ENCODE peak calls at places on chromosomes 11 and 22, in six cellular contexts. One of them, this sample, is unnamed.

GRCh38 chr22:43698403-43698802 is 113.7 kb downstream of the EFCAB6 start:
- DNase-seq in stimulated activated CD4-positive, alpha-beta T cell treated with anti-CD3 and anti-CD28 coated beads, Interleukin-15, amount 100 ng/mL, for 1 hour: no peak
- DNase-seq in NCI-H1417 treated with DMSO at 0.1 percent for 48 hours: no peak
- DNase-seq in nucleus accumbens: no peak
- DNase-seq in breast epithelium: no peak
- DNase-seq in spleen: no peak
- DNase-seq in this sample: no peak

GRCh38 chr11:93583490-93583889 is 40.3 kb upstream of the SMCO4 start:
- DNase-seq in nucleus accumbens: no peak
- DNase-seq in breast epithelium: no peak
- DNase-seq in NCI-H1417 treated with DMSO at 0.1 percent for 48 hours: no peak
- DNase-seq in stimulated activated CD4-positive, alpha-beta T cell treated with anti-CD3 and anti-CD28 coated beads, Interleukin-15, amount 100 ng/mL, for 1 hour: no peak
- DNase-seq in spleen: no peak
- DNase-seq in this sample: no peak

GRCh38 chr11:132249256-132249655 is 878.8 kb downstream of the NTM start:
- DNase-seq in nucleus accumbens: no peak
- DNase-seq in NCI-H1417 treated with DMSO at 0.1 percent for 48 hours: no peak
- DNase-seq in breast epithelium: no peak
- DNase-seq in spleen: no peak
- DNase-seq in stimulated activated CD4-positive, alpha-beta T cell treated with anti-CD3 and anti-CD28 coated beads, Interleukin-15, amount 100 ng/mL, for 1 hour: no peak
- DNase-seq in this sample: no peak

GRCh38 chr11:106468531-106468930 is 391.1 kb downstream of the AASDHPPT start:
- DNase-seq in NCI-H1417 treated with DMSO at 0.1 percent for 48 hours: no peak
- DNase-seq in spleen: no peak
- DNase-seq in stimulated activated CD4-positive, alpha-beta T cell treated with anti-CD3 and anti-CD28 coated beads, Interleukin-15, amount 100 ng/mL, for 1 hour: no peak
- DNase-seq in nucleus accumbens: no peak
- DNase-seq in breast epithelium: no peak
- DNase-seq in this sample: no peak

GRCh38 chr11:116420770-116421528 is 351.8 kb downstream of the BUD13 start:
- DNase-seq in NCI-H1417 treated with DMSO at 0.1 percent for 48 hours: no peak
- DNase-seq in breast epithelium: no peak
- DNase-seq in stimulated activated CD4-positive, alpha-beta T cell treated with anti-CD3 and anti-CD28 coated beads, Interleukin-15, amount 100 ng/mL, for 1 hour: no peak
- DNase-seq in spleen: no peak
- DNase-seq in nucleus accumbens: no peak
- DNase-seq in this sample: no peak

GRCh38 chr22:31127181-31127772 is 4.5 kb downstream of the INPP5J start:
- DNase-seq in stimulated activated CD4-positive, alpha-beta T cell treated with anti-CD3 and anti-CD28 coated beads, Interleukin-15, amount 100 ng/mL, for 1 hour: no peak
- DNase-seq in nucleus accumbens: no peak
- DNase-seq in NCI-H1417 treated with DMSO at 0.1 percent for 48 hours: no peak
- DNase-seq in breast epithelium: no peak
- DNase-seq in spleen: peak
- DNase-seq in this sample: no peak

GRCh38 chr11:65493367-65494176 is 5.3 kb upstream of the MALAT1 start:
- DNase-seq in stimulated activated CD4-positive, alpha-beta T cell treated with anti-CD3 and anti-CD28 coated beads, Interleukin-15, amount 100 ng/mL, for 1 hour: no peak
- DNase-seq in nucleus accumbens: no peak
- DNase-seq in spleen: no peak
- DNase-seq in breast epithelium: no peak
- DNase-seq in NCI-H1417 treated with DMSO at 0.1 percent for 48 hours: no peak
- DNase-seq in this sample: no peak

GRCh38 chr11:5043385-5043784 is 2.9 kb upstream of the OR52J3 start:
- DNase-seq in stimulated activated CD4-positive, alpha-beta T cell treated with anti-CD3 and anti-CD28 coated beads, Interleukin-15, amount 100 ng/mL, for 1 hour: no peak
- DNase-seq in spleen: no peak
- DNase-seq in NCI-H1417 treated with DMSO at 0.1 percent for 48 hours: no peak
- DNase-seq in nucleus accumbens: no peak
- DNase-seq in breast epithelium: no peak
- DNase-seq in this sample: no peak

GRCh38 chr22:27850000-27850465 is 48.5 kb upstream of the MN1 start:
- DNase-seq in stimulated activated CD4-positive, alpha-beta T cell treated with anti-CD3 and anti-CD28 coated beads, Interleukin-15, amount 100 ng/mL, for 1 hour: no peak
- DNase-seq in nucleus accumbens: no peak
- DNase-seq in NCI-H1417 treated with DMSO at 0.1 percent for 48 hours: no peak
- DNase-seq in spleen: no peak
- DNase-seq in breast epithelium: no peak
- DNase-seq in this sample: no peak

GRCh38 chr22:35777335-35777975 is 59.8 kb downstream of the APOL5 start:
- DNase-seq in stimulated activated CD4-positive, alpha-beta T cell treated with anti-CD3 and anti-CD28 coated beads, Interleukin-15, amount 100 ng/mL, for 1 hour: no peak
- DNase-seq in breast epithelium: no peak
- DNase-seq in spleen: no peak
- DNase-seq in nucleus accumbens: no peak
- DNase-seq in NCI-H1417 treated with DMSO at 0.1 percent for 48 hours: no peak
- DNase-seq in this sample: no peak

GRCh38 chr22:19395276-19395675 is 36.3 kb downstream of the HIRA start:
- DNase-seq in spleen: no peak
- DNase-seq in NCI-H1417 treated with DMSO at 0.1 percent for 48 hours: no peak
- DNase-seq in nucleus accumbens: no peak
- DNase-seq in breast epithelium: no peak
- DNase-seq in stimulated activated CD4-positive, alpha-beta T cell treated with anti-CD3 and anti-CD28 coated beads, Interleukin-15, amount 100 ng/mL, for 1 hour: no peak
- DNase-seq in this sample: no peak

GRCh38 chr11:95674669-95675358 is 114.8 kb downstream of the FAM76B start:
- DNase-seq in nucleus accumbens: no peak
- DNase-seq in stimulated activated CD4-positive, alpha-beta T cell treated with anti-CD3 and anti-CD28 coated beads, Interleukin-15, amount 100 ng/mL, for 1 hour: no peak
- DNase-seq in spleen: no peak
- DNase-seq in NCI-H1417 treated with DMSO at 0.1 percent for 48 hours: no peak
- DNase-seq in breast epithelium: no peak
- DNase-seq in this sample: no peak

GRCh38 chr22:49964136-49964492 is 3.5 kb downstream of the PIM3 start:
- DNase-seq in stimulated activated CD4-positive, alpha-beta T cell treated with anti-CD3 and anti-CD28 coated beads, Interleukin-15, amount 100 ng/mL, for 1 hour: no peak
- DNase-seq in spleen: peak
- DNase-seq in NCI-H1417 treated with DMSO at 0.1 percent for 48 hours: no peak
- DNase-seq in breast epithelium: peak
- DNase-seq in nucleus accumbens: no peak
- DNase-seq in this sample: no peak

This sample was measured in activated T-helper 2 cell treated with anti-CD3 and anti-CD28 coated beads, Interferon-gamma antibody, Interleukin-2, Interleukin-4, amounts not matched to agents 10 μg/mL and 5 μg/mL and 100 μg/mL, durations not matched to agents 14 hours and 24 hours and 36 hours.